ENCODE peak calls at places on chromosomes 6 and 20, in six cellular contexts. One of them, this sample, is unnamed.
A peak's percentile ranks its signal among the peaks of the same experiment; 100 is the strongest.

GRCh38 chr6:131914234-131914633 is 36.9 kb downstream of the CCN2 start:
- DNase-seq in OCI-LY7: no peak
- DNase-seq in neural progenitor cell: no peak
- DNase-seq in GM23248: peak; percentile 61
- DNase-seq in PC-3: peak; percentile 71
- DNase-seq in SK-N-SH: no peak
- DNase-seq in this sample: no peak

GRCh38 chr6:25053875-25054371 is 118.2 kb upstream of the RIPOR2 start:
- DNase-seq in OCI-LY7: no peak
- DNase-seq in neural progenitor cell: no peak
- DNase-seq in GM23248: peak; percentile 82
- DNase-seq in PC-3: peak; percentile 33
- DNase-seq in SK-N-SH: no peak
- DNase-seq in this sample: no peak

GRCh38 chr20:19934792-19935491 is 82.2 kb upstream of the NAA20 start:
- DNase-seq in OCI-LY7: no peak
- DNase-seq in neural progenitor cell: no peak
- DNase-seq in GM23248: no peak
- DNase-seq in PC-3: peak; percentile 27
- DNase-seq in SK-N-SH: no peak
- DNase-seq in this sample: peak; percentile 22

GRCh38 chr20:16612708-16613107 is 39.5 kb upstream of the KIF16B start:
- DNase-seq in OCI-LY7: no peak
- DNase-seq in neural progenitor cell: no peak
- DNase-seq in GM23248: no peak
- DNase-seq in PC-3: no peak
- DNase-seq in SK-N-SH: no peak
- DNase-seq in this sample: no peak

GRCh38 chr6:19279137-19279747 is 557.9 kb upstream of the ID4 start:
- DNase-seq in OCI-LY7: no peak
- DNase-seq in neural progenitor cell: no peak
- DNase-seq in GM23248: peak; percentile 4
- DNase-seq in PC-3: no peak
- DNase-seq in SK-N-SH: no peak
- DNase-seq in this sample: no peak

GRCh38 chr6:31597006-31597405 is 4.2 kb upstream of the NCR3 start:
- DNase-seq in OCI-LY7: peak; percentile 82
- DNase-seq in neural progenitor cell: peak; percentile 40
- DNase-seq in GM23248: peak; percentile 48
- DNase-seq in PC-3: peak; percentile 58
- DNase-seq in SK-N-SH: peak; percentile 70
- DNase-seq in this sample: no peak

GRCh38 chr6:27209659-27210269 is 37.7 kb upstream of the PRSS16 start:
- DNase-seq in OCI-LY7: no peak
- DNase-seq in neural progenitor cell: no peak
- DNase-seq in GM23248: no peak
- DNase-seq in PC-3: no peak
- DNase-seq in SK-N-SH: no peak
- DNase-seq in this sample: no peak

GRCh38 chr6:50543666-50544065 is 169.7 kb upstream of the TFAP2D start:
- DNase-seq in OCI-LY7: no peak
- DNase-seq in neural progenitor cell: no peak
- DNase-seq in GM23248: no peak
- DNase-seq in PC-3: no peak
- DNase-seq in SK-N-SH: no peak
- DNase-seq in this sample: no peak

GRCh38 chr6:43699564-43700186 is 12.1 kb upstream of the MRPS18A start:
- DNase-seq in OCI-LY7: no peak
- DNase-seq in neural progenitor cell: no peak
- DNase-seq in GM23248: peak; percentile 23
- DNase-seq in PC-3: peak; percentile 75
- DNase-seq in SK-N-SH: no peak
- DNase-seq in this sample: peak; percentile 80

GRCh38 chr6:16043171-16044142 is 85.4 kb upstream of the MYLIP start:
- DNase-seq in OCI-LY7: no peak
- DNase-seq in neural progenitor cell: no peak
- DNase-seq in GM23248: no peak
- DNase-seq in PC-3: no peak
- DNase-seq in SK-N-SH: no peak
- DNase-seq in this sample: no peak

GRCh38 chr6:74671558-74672025 is 534.3 kb downstream of the COL12A1 start:
- DNase-seq in OCI-LY7: no peak
- DNase-seq in neural progenitor cell: no peak
- DNase-seq in GM23248: peak; percentile 94
- DNase-seq in PC-3: peak; percentile 4
- DNase-seq in SK-N-SH: no peak
- DNase-seq in this sample: no peak

GRCh38 chr6:40907198-40907701 is 131.8 kb downstream of the UNC5CL start:
- DNase-seq in OCI-LY7: no peak
- DNase-seq in neural progenitor cell: no peak
- DNase-seq in GM23248: peak; percentile 72
- DNase-seq in PC-3: peak; percentile 95
- DNase-seq in SK-N-SH: peak; percentile 41
- DNase-seq in this sample: no peak

GRCh38 chr6:70398783-70399730 is 14.3 kb upstream of the FAM135A start:
- DNase-seq in OCI-LY7: no peak
- DNase-seq in neural progenitor cell: no peak
- DNase-seq in GM23248: peak; percentile 56
- DNase-seq in PC-3: peak; percentile 89
- DNase-seq in SK-N-SH: no peak
- DNase-seq in this sample: peak; percentile 84

GRCh38 chr20:56442381-56443365 is 25.8 kb upstream of the RTF2 start:
- DNase-seq in OCI-LY7: no peak
- DNase-seq in neural progenitor cell: no peak
- DNase-seq in GM23248: no peak
- DNase-seq in PC-3: no peak
- DNase-seq in SK-N-SH: no peak
- DNase-seq in this sample: no peak

GRCh38 chr6:108293527-108294296 is 1.1 kb upstream of the AFG1L start:
- DNase-seq in OCI-LY7: no peak
- DNase-seq in neural progenitor cell: no peak
- DNase-seq in GM23248: no peak
- DNase-seq in PC-3: no peak
- DNase-seq in SK-N-SH: no peak
- DNase-seq in this sample: no peak

GRCh38 chr6:27871919-27872633 is 40.1 kb downstream of the OR2B2 start:
- DNase-seq in OCI-LY7: peak; percentile 95
- DNase-seq in neural progenitor cell: peak; percentile 88
- DNase-seq in GM23248: peak; percentile 96
- DNase-seq in PC-3: no peak
- DNase-seq in SK-N-SH: peak; percentile 91
- DNase-seq in this sample: peak; percentile 88

GRCh38 chr6:128605961-128606360 is 85.6 kb upstream of the PTPRK start:
- DNase-seq in OCI-LY7: no peak
- DNase-seq in neural progenitor cell: no peak
- DNase-seq in GM23248: peak; percentile 56
- DNase-seq in PC-3: no peak
- DNase-seq in SK-N-SH: no peak
- DNase-seq in this sample: no peak

GRCh38 chr20:15654208-15654649 is 919.0 kb downstream of the KIF16B start:
- DNase-seq in OCI-LY7: peak; percentile 62
- DNase-seq in neural progenitor cell: peak; percentile 74
- DNase-seq in GM23248: peak; percentile 58
- DNase-seq in PC-3: peak; percentile 87
- DNase-seq in SK-N-SH: peak; percentile 24
- DNase-seq in this sample: peak; percentile 72

GRCh38 chr6:119738425-119738824 is 388.9 kb upstream of the MAN1A1 start:
- DNase-seq in OCI-LY7: no peak
- DNase-seq in neural progenitor cell: no peak
- DNase-seq in GM23248: no peak
- DNase-seq in PC-3: no peak
- DNase-seq in SK-N-SH: no peak
- DNase-seq in this sample: no peak

GRCh38 chr6:41072836-41073202 is at the start of gene NFYA:
- DNase-seq in OCI-LY7: no peak
- DNase-seq in neural progenitor cell: peak; percentile 100
- DNase-seq in GM23248: no peak
- DNase-seq in PC-3: no peak
- DNase-seq in SK-N-SH: peak; percentile 93
- DNase-seq in this sample: no peak

GRCh38 chr6:89887452-89888137 is 6.7 kb upstream of the GJA10 start:
- DNase-seq in OCI-LY7: no peak
- DNase-seq in neural progenitor cell: no peak
- DNase-seq in GM23248: peak; percentile 11
- DNase-seq in PC-3: no peak
- DNase-seq in SK-N-SH: peak; percentile 21
- DNase-seq in this sample: no peak

GRCh38 chr6:163354085-163354484 is 60.4 kb upstream of the QKI start:
- DNase-seq in OCI-LY7: no peak
- DNase-seq in neural progenitor cell: no peak
- DNase-seq in GM23248: peak; percentile 85
- DNase-seq in PC-3: no peak
- DNase-seq in SK-N-SH: no peak
- DNase-seq in this sample: no peak

GRCh38 chr6:163355471-163355991 is 59.0 kb upstream of the QKI start:
- DNase-seq in OCI-LY7: no peak
- DNase-seq in neural progenitor cell: no peak
- DNase-seq in GM23248: peak; percentile 85
- DNase-seq in PC-3: peak; percentile 59
- DNase-seq in SK-N-SH: peak; percentile 36
- DNase-seq in this sample: no peak

GRCh38 chr6:163356324-163356723 is 58.2 kb upstream of the QKI start:
- DNase-seq in OCI-LY7: no peak
- DNase-seq in neural progenitor cell: peak; percentile 21
- DNase-seq in GM23248: peak; percentile 91
- DNase-seq in PC-3: peak; percentile 67
- DNase-seq in SK-N-SH: peak; percentile 59
- DNase-seq in this sample: no peak

GRCh38 chr6:163354779-163355431 is 59.6 kb upstream of the QKI start:
- DNase-seq in OCI-LY7: no peak
- DNase-seq in neural progenitor cell: no peak
- DNase-seq in GM23248: peak; percentile 64
- DNase-seq in PC-3: peak; percentile 42
- DNase-seq in SK-N-SH: peak; percentile 45
- DNase-seq in this sample: no peak

DNA sequence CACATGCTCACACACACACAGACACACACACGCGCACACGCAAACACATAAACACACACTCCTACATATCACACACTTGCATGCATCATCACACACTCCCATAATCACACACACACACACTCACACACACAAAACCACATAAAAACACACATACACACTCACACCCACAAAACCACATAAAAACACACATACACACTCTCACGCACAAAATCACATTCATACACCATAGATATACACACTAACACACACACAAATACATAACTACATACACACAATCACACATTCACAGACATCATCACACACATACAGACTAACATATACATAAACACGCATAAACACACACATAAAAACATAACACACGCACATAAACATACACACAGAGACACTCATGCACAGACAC is 57.8 kb upstream of the QKI start:
- DNase-seq in OCI-LY7: no peak
- DNase-seq in neural progenitor cell: no peak
- DNase-seq in GM23248: no peak
- DNase-seq in PC-3: no peak
- DNase-seq in SK-N-SH: no peak
- DNase-seq in this sample: no peak
- H2AFZ ChIP-seq in OCI-LY7: no peak overlapping the region
- H2AFZ ChIP-seq in neural progenitor cell: no peak overlapping the region
- H2AFZ ChIP-seq in GM23248: no peak overlapping the region
- H2AFZ ChIP-seq in PC-3: no peak overlapping the region
- H2AFZ ChIP-seq in SK-N-SH: no peak overlapping the region
- H2AFZ ChIP-seq in this sample: no peak overlapping the region

GRCh38 chr20:40648505-40649072 is 40.4 kb downstream of the MAFB start:
- DNase-seq in OCI-LY7: no peak
- DNase-seq in neural progenitor cell: no peak
- DNase-seq in GM23248: no peak
- DNase-seq in PC-3: no peak
- DNase-seq in SK-N-SH: peak; percentile 48
- DNase-seq in this sample: peak; percentile 25
- TF ChIP-seq EZH2phosphoT487 in OCI-LY7: no peak
- TF ChIP-seq EZH2phosphoT487 in neural progenitor cell: no peak
- TF ChIP-seq EZH2phosphoT487 in GM23248: no peak
- TF ChIP-seq EZH2phosphoT487 in PC-3: no peak
- TF ChIP-seq EZH2phosphoT487 in SK-N-SH: no peak
- TF ChIP-seq EZH2phosphoT487 in this sample: no peak

DNA sequence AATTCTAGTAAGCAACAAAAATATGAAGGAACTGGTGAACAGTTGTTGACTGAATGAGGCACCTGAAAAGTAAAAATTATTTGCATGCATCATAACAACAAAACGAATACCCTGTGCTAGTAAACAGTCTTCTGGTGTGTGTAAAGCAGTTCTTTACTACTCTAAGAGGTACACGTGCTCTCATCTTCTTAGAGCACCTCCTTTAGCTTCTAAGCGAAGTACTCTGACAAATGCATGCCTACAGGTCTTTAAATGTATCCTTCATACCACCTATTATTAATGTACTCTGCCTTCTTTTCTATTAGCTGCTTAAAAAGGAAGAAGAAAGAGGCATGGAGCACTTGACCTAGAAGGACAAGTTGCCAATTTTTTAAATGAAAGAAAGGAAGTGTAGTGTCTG is 32.2 kb upstream of the MYB start:
- DNase-seq in OCI-LY7: no peak
- DNase-seq in neural progenitor cell: no peak
- DNase-seq in GM23248: no peak
- DNase-seq in PC-3: no peak
- DNase-seq in SK-N-SH: no peak
- DNase-seq in this sample: no peak
- H2AFZ ChIP-seq in OCI-LY7: peak overlapping the region; percentile 67
- H2AFZ ChIP-seq in neural progenitor cell: no peak overlapping the region
- H2AFZ ChIP-seq in GM23248: peak overlapping the region; percentile 47
- H2AFZ ChIP-seq in PC-3: no peak overlapping the region
- H2AFZ ChIP-seq in SK-N-SH: no peak overlapping the region
- H2AFZ ChIP-seq in this sample: no peak overlapping the region

GRCh38 chr6:11194399-11195274 is 37.8 kb downstream of the NEDD9 start:
- DNase-seq in OCI-LY7: no peak
- DNase-seq in neural progenitor cell: peak; percentile 44
- DNase-seq in GM23248: no peak
- DNase-seq in PC-3: no peak
- DNase-seq in SK-N-SH: no peak
- DNase-seq in this sample: peak; percentile 54

GRCh38 chr6:11190625-11191245 is 41.7 kb downstream of the NEDD9 start:
- DNase-seq in OCI-LY7: no peak
- DNase-seq in neural progenitor cell: no peak
- DNase-seq in GM23248: no peak
- DNase-seq in PC-3: no peak
- DNase-seq in SK-N-SH: no peak
- DNase-seq in this sample: no peak

GRCh38 chr6:11192167-11192566 is 40.3 kb downstream of the NEDD9 start:
- DNase-seq in OCI-LY7: no peak
- DNase-seq in neural progenitor cell: no peak
- DNase-seq in GM23248: no peak
- DNase-seq in PC-3: no peak
- DNase-seq in SK-N-SH: no peak
- DNase-seq in this sample: no peak

GRCh38 chr6:11196511-11197174 is 35.8 kb downstream of the NEDD9 start:
- DNase-seq in OCI-LY7: no peak
- DNase-seq in neural progenitor cell: peak; percentile 31
- DNase-seq in GM23248: no peak
- DNase-seq in PC-3: no peak
- DNase-seq in SK-N-SH: no peak
- DNase-seq in this sample: no peak

DNA sequence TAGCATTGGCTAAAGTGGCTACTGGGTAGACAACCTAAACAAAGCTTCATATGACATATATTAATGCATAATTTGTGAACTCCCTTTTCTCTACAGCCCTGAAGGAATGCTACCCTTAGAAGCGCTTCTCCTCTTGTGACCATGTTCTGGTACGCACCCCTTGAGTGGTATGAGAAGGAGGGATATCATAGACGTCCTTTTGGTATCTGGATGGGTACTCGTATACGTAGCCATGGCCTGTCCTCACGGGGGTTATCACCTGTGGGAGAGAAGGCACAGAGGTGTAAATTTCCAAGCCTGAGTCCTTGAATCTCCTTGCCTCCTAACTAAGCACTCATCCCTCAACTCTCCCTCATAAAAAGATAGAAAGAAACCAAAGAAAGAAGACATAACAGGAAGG is 39.0 kb downstream of the NEDD9 start:
- DNase-seq in OCI-LY7: no peak
- DNase-seq in neural progenitor cell: no peak
- DNase-seq in GM23248: no peak
- DNase-seq in PC-3: no peak
- DNase-seq in SK-N-SH: no peak
- DNase-seq in this sample: no peak
- TF ChIP-seq EZH2phosphoT487 in OCI-LY7: no peak
- TF ChIP-seq EZH2phosphoT487 in neural progenitor cell: no peak
- TF ChIP-seq EZH2phosphoT487 in GM23248: no peak
- TF ChIP-seq EZH2phosphoT487 in PC-3: no peak
- TF ChIP-seq EZH2phosphoT487 in SK-N-SH: no peak
- TF ChIP-seq EZH2phosphoT487 in this sample: no peak